ENCODE peak calls at places on chromosomes 1 and 21, in six cellular contexts. One of them, this sample, is unnamed.

GRCh38 chr21:17463441-17463840 is 49.4 kb upstream of the CXADR start:
- ATAC-seq in HepG2: peak; percentile 12
- ATAC-seq in K562: peak; percentile 25
- ATAC-seq in A549: peak; percentile 76
- ATAC-seq in GM12878: no peak
- ATAC-seq in upper lobe of left lung: peak; percentile 70
- ATAC-seq in this sample: peak; percentile 43

GRCh38 chr1:36622741-36623648 is 140.3 kb upstream of the CSF3R start:
- ATAC-seq in HepG2: peak; percentile 85
- ATAC-seq in K562: no peak
- ATAC-seq in upper lobe of left lung: no peak
- ATAC-seq in A549: no peak
- ATAC-seq in GM12878: no peak
- ATAC-seq in this sample: no peak

GRCh38 chr1:235015291-235015990 is 113.2 kb downstream of the TOMM20 start:
- ATAC-seq in GM12878: peak; percentile 52
- ATAC-seq in HepG2: no peak
- ATAC-seq in K562: no peak
- ATAC-seq in A549: no peak
- ATAC-seq in upper lobe of left lung: no peak
- ATAC-seq in this sample: no peak

GRCh38 chr1:52365091-52365745 is 787 bp downstream of the CC2D1B start:
- ATAC-seq in GM12878: peak; percentile 8
- ATAC-seq in K562: peak; percentile 61
- ATAC-seq in A549: peak; percentile 63
- ATAC-seq in upper lobe of left lung: peak; percentile 75
- ATAC-seq in HepG2: peak; percentile 1
- ATAC-seq in this sample: peak; percentile 21

GRCh38 chr1:98932184-98932583 is 72.5 kb downstream of the PLPPR5 start:
- ATAC-seq in K562: no peak
- ATAC-seq in HepG2: peak; percentile 88
- ATAC-seq in A549: no peak
- ATAC-seq in GM12878: no peak
- ATAC-seq in upper lobe of left lung: no peak
- ATAC-seq in this sample: no peak

GRCh38 chr21:46483300-46484295 is 24.9 kb downstream of the DIP2A start:
- ATAC-seq in upper lobe of left lung: peak; percentile 44
- ATAC-seq in GM12878: no peak
- ATAC-seq in HepG2: no peak
- ATAC-seq in A549: no peak
- ATAC-seq in K562: peak; percentile 86
- ATAC-seq in this sample: no peak

GRCh38 chr1:54326577-54327385 is 79.4 kb downstream of the SSBP3 start:
- ATAC-seq in upper lobe of left lung: no peak
- ATAC-seq in A549: no peak
- ATAC-seq in HepG2: no peak
- ATAC-seq in K562: no peak
- ATAC-seq in GM12878: no peak
- ATAC-seq in this sample: no peak

GRCh38 chr1:39525366-39526165 is 34.1 kb downstream of the BMP8A start:
- ATAC-seq in HepG2: no peak
- ATAC-seq in upper lobe of left lung: peak; percentile 6
- ATAC-seq in K562: peak; percentile 27
- ATAC-seq in GM12878: peak; percentile 99
- ATAC-seq in A549: no peak
- ATAC-seq in this sample: no peak

GRCh38 chr1:152035406-152036315 is 1.1 kb downstream of the S100A11 start:
- ATAC-seq in K562: peak; percentile 60
- ATAC-seq in A549: peak; percentile 63
- ATAC-seq in upper lobe of left lung: no peak
- ATAC-seq in GM12878: peak; percentile 8
- ATAC-seq in HepG2: no peak
- ATAC-seq in this sample: no peak

GRCh38 chr1:56715161-56715560 is 70.0 kb downstream of the PRKAA2 start:
- ATAC-seq in HepG2: no peak
- ATAC-seq in A549: no peak
- ATAC-seq in K562: no peak
- ATAC-seq in GM12878: no peak
- ATAC-seq in upper lobe of left lung: no peak
- ATAC-seq in this sample: no peak

DNA sequence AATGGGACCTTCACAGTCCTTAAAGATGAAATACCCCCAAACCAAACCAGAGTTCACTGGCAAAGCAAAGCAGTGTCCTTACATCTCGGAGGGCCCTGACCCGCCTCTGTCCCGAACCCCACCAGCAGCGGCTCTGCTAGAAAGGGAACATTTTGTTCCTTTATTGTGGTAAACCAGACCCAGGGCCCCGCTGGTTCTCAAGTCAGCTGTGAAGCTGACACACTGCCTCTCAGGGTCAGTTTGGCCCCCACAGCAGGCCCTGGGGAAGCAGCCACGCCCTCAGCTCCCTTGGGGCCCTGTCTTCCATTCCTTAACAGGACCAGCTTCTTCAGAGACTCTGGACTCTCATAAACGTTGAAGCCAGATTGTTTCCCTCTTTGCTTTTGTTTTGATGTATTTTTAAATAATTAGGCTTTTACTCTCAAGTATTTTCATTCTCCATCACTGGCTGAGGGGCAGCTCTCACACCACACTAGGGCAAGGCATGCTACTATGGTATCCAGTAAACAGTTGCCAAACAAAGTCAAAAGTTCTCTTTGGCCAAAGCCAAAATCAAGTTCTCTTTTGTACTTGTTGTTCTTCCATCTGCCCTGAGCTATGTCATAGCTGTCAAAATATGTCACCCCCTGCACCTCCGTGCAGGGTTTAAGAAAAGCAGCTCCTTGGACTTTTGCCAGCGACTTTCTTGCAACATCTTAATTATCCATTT is 61.1 kb upstream of the ANGPTL1 start:
- ATAC-seq in GM12878: no peak
- ATAC-seq in K562: no peak
- ATAC-seq in A549: no peak
- ATAC-seq in HepG2: no peak
- ATAC-seq in upper lobe of left lung: peak; percentile 89
- ATAC-seq in this sample: peak; percentile 93
- TF ChIP-seq EP300 in GM12878: no peak
- TF ChIP-seq EP300 in K562: no peak
- TF ChIP-seq EP300 in A549: no peak
- TF ChIP-seq EP300 in HepG2: no peak
- TF ChIP-seq EP300 in upper lobe of left lung: peak; percentile 58
- TF ChIP-seq EP300 in this sample: peak; percentile 94

DNA sequence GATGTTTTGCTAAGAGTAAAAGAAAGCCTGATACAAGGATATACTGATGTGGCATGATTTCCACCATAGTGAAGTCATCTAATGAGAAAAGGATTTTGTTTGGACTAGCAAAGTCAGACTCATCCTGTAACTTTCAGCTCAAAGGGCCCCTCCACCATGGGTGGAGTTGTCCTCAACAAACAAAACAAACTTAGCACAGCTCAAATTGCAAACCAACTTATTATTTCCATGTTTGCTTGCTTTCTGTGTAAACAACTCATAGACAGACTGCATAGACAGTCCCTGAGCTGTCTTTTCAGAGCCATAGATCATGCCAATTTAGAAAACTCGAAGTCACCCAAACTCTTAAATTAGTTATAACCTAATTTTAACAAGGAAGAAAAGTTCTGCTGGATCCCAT is 69.4 kb upstream of the VAV3 start:
- ATAC-seq in HepG2: peak; percentile 85
- ATAC-seq in GM12878: no peak
- ATAC-seq in A549: peak; percentile 92
- ATAC-seq in upper lobe of left lung: peak; percentile 39
- ATAC-seq in K562: no peak
- ATAC-seq in this sample: no peak
- TF ChIP-seq EP300 in HepG2: no peak
- TF ChIP-seq EP300 in GM12878: no peak
- TF ChIP-seq EP300 in A549: no peak
- TF ChIP-seq EP300 in upper lobe of left lung: no peak
- TF ChIP-seq EP300 in K562: no peak
- TF ChIP-seq EP300 in this sample: no peak

GRCh38 chr1:223700388-223700918 is 11.9 kb upstream of the CAPN2 start:
- ATAC-seq in A549: peak; percentile 5
- ATAC-seq in GM12878: no peak
- ATAC-seq in HepG2: no peak
- ATAC-seq in K562: peak; percentile 5
- ATAC-seq in upper lobe of left lung: no peak
- ATAC-seq in this sample: no peak

GRCh38 chr1:223703668-223704013 is 8.7 kb upstream of the CAPN2 start:
- ATAC-seq in upper lobe of left lung: no peak
- ATAC-seq in HepG2: no peak
- ATAC-seq in GM12878: no peak
- ATAC-seq in A549: no peak
- ATAC-seq in K562: no peak
- ATAC-seq in this sample: no peak

GRCh38 chr1:223700942-223701637 is 11.2 kb upstream of the CAPN2 start:
- ATAC-seq in upper lobe of left lung: peak; percentile 90
- ATAC-seq in GM12878: no peak
- ATAC-seq in K562: peak; percentile 93
- ATAC-seq in HepG2: peak; percentile 23
- ATAC-seq in A549: peak; percentile 84
- ATAC-seq in this sample: peak; percentile 71

GRCh38 chr1:223704921-223705878 is 7.1 kb upstream of the CAPN2 start:
- ATAC-seq in A549: no peak
- ATAC-seq in HepG2: no peak
- ATAC-seq in upper lobe of left lung: no peak
- ATAC-seq in GM12878: peak; percentile 70
- ATAC-seq in K562: no peak
- ATAC-seq in this sample: no peak

DNA sequence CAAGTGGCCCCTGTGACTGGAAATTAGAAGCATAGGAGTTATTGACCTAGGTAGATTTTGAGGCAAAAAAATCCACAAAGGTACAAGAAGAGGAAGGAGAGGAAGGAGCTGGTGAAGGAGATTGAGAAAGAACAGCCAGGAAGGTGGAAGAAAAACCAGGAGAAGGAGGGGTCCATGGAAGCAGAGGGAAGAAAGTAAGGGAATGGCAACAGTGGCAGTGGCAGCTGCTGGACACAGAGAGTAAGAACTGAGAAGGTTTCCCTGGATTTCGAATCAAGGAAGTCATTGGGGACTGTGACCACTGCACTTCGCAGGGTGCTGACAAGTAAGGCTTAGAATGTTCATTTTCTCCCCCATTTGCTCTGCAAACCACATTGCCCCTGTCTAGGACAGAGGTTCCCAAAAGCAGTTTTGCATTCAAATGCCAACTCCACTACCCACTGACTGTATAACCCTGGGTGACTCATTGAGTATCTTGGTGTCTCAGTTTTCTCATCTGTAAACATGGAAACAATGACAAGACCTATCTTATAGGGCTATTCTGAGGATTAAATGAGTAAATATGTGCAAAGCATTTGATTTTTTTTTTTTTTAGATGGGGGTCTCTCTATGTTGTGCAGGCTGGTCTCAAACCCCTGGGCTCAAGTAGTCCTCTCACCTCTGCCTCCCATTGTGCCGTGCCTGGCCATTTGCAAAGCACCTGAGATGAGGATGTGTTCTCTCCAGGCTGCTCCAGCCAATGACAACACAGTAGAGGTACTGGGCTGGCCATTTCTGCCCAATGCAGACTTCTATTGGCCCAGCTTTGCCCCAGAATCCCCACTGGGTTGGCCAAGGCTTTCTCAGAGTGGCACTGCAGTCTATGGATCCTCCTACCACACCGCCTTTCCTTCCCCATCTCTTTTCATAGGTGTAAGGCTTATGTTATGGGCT is 9.3 kb upstream of the CAPN2 start:
- ATAC-seq in K562: no peak
- ATAC-seq in A549: peak; percentile 11
- ATAC-seq in GM12878: peak; percentile 21
- ATAC-seq in upper lobe of left lung: no peak
- ATAC-seq in HepG2: no peak
- ATAC-seq in this sample: no peak
- TF ChIP-seq EP300 in K562: no peak
- TF ChIP-seq EP300 in A549: no peak
- TF ChIP-seq EP300 in GM12878: no peak
- TF ChIP-seq EP300 in upper lobe of left lung: no peak
- TF ChIP-seq EP300 in HepG2: no peak
- TF ChIP-seq EP300 in this sample: no peak

GRCh38 chr1:202056644-202057334 is 46.4 kb downstream of the ELF3 start:
- ATAC-seq in A549: peak; percentile 87
- ATAC-seq in upper lobe of left lung: peak; percentile 66
- ATAC-seq in K562: peak; percentile 46
- ATAC-seq in GM12878: no peak
- ATAC-seq in HepG2: peak; percentile 88
- ATAC-seq in this sample: no peak
- TF ChIP-seq EP300 in A549: peak; percentile 89
- TF ChIP-seq EP300 in upper lobe of left lung: no peak
- TF ChIP-seq EP300 in K562: no peak
- TF ChIP-seq EP300 in GM12878: no peak
- TF ChIP-seq EP300 in HepG2: no peak
- TF ChIP-seq EP300 in this sample: no peak

GRCh38 chr1:231422798-231423309 is 767 bp upstream of the EGLN1 start:
- ATAC-seq in HepG2: no peak
- ATAC-seq in GM12878: no peak
- ATAC-seq in A549: no peak
- ATAC-seq in K562: no peak
- ATAC-seq in upper lobe of left lung: no peak
- ATAC-seq in this sample: no peak

GRCh38 chr1:231420959-231421615 is 1.0 kb downstream of the EGLN1 start:
- ATAC-seq in HepG2: peak; percentile 10
- ATAC-seq in A549: peak; percentile 22
- ATAC-seq in K562: peak; percentile 35
- ATAC-seq in upper lobe of left lung: peak; percentile 20
- ATAC-seq in GM12878: peak; percentile 10
- ATAC-seq in this sample: no peak

GRCh38 chr1:231423648-231424047 is 1.6 kb upstream of the EGLN1 start:
- ATAC-seq in upper lobe of left lung: no peak
- ATAC-seq in GM12878: no peak
- ATAC-seq in A549: no peak
- ATAC-seq in HepG2: peak; percentile 52
- ATAC-seq in K562: no peak
- ATAC-seq in this sample: no peak

GRCh38 chr1:231421616-231421970 is 494 bp downstream of the EGLN1 start:
- ATAC-seq in A549: peak; percentile 29
- ATAC-seq in HepG2: peak; percentile 55
- ATAC-seq in GM12878: peak; percentile 50
- ATAC-seq in upper lobe of left lung: peak; percentile 58
- ATAC-seq in K562: peak; percentile 47
- ATAC-seq in this sample: peak; percentile 60

DNA sequence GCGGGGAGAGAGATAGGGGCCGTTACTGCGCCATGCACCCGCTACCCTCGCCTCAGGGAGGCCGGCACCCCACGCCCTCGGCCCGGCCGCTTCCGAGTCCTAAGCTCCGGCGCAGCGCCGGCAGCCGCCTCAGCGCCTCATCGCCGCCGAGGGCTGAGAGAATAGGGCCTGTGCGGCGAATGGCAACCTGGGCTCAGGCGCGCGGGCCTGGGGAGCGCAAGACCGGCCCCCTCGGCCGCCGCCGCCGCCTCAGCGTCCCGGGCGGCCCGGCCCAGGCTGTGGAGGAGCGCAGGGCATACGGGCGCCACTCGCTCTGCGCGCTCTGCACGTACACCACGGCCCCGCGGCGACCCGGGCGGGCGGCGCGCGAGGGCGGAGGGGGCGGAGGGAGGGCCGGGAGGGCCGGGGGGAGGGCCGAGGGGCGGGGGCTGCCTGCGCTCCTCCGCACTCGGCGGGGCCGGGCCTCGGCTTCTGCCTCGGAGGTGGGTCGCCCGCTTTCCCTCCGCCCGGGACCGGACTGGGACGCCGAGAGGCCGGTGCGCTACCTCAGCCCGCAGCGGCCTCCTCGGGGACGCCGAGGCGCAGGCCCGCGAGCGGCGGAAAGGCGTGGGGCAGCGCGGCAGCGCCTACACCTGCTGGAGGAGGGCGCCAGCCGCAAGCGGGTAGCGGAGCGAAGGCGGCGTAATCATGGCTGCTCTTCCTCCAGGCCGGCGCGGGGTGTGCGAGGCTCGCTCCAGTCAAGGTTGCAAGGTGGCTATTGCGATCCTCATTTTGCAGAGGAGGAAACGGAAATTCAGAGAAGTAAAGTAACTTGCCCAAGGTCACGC is at the start of gene EGLN1:
- ATAC-seq in K562: peak; percentile 82
- ATAC-seq in GM12878: peak; percentile 87
- ATAC-seq in HepG2: peak; percentile 89
- ATAC-seq in upper lobe of left lung: peak; percentile 96
- ATAC-seq in A549: peak; percentile 85
- ATAC-seq in this sample: peak; percentile 90
- TF ChIP-seq EP300 in K562: no peak
- TF ChIP-seq EP300 in GM12878: no peak
- TF ChIP-seq EP300 in HepG2: peak; percentile 68
- TF ChIP-seq EP300 in upper lobe of left lung: no peak
- TF ChIP-seq EP300 in A549: peak; percentile 22
- TF ChIP-seq EP300 in this sample: no peak

This sample was measured in gastroesophageal sphincter.